ENCODE peak calls at places on chromosomes 3 and 15, in seven cellular contexts. U is IMR-90, E is neuronal stem cell, R is H9, X is mesenchymal stem cell, I is H1, K is trophoblast cell. H is an unnamed sample.

GRCh38 chr3:189714991-189715961 is 84.1 kb downstream of the TP63 start:
- DNase-seq in U (peak), I (no peak), R (no peak), K (no peak), X (peak), E (no peak), H (no peak)

GRCh38 chr3:122000936-122001605 is 21.0 kb downstream of the ILDR1 start:
- DNase-seq in K (no peak), U (no peak), E (no peak), I (no peak), R (peak), X (no peak), H (peak)

GRCh38 chr3:113129168-113129567 is 82.2 kb upstream of the BOC start:
- DNase-seq in U (no peak), E (no peak), I (no peak), X (no peak), K (no peak), R (no peak), H (no peak)

GRCh38 chr3:190605385-190605784 is 91.5 kb downstream of the IL1RAP start:
- DNase-seq in U (no peak), E (no peak), K (no peak), I (no peak), R (no peak), X (no peak), H (no peak)

GRCh38 chr15:77632760-77633133 is at the start of gene LINGO1:
- DNase-seq in I (no peak), U (no peak), X (peak), K (no peak), R (no peak), E (peak), H (peak)

GRCh38 chr15:80485370-80486164 is 81.4 kb downstream of the ARNT2 start:
- DNase-seq in U (no peak), I (no peak), R (no peak), K (no peak), E (no peak), X (no peak), H (no peak)

GRCh38 chr3:48563382-48563918 is at the start of gene UCN2:
- DNase-seq in U (peak), X (peak), I (no peak), E (no peak), K (no peak), R (no peak), H (no peak)

GRCh38 chr3:177803495-177803894 is 606.2 kb upstream of the TBL1XR1 start:
- DNase-seq in K (no peak), E (no peak), R (no peak), I (no peak), U (no peak), X (no peak), H (no peak)

GRCh38 chr3:35936571-35936970 is 297.2 kb downstream of the ARPP21 start:
- DNase-seq in I (no peak), E (no peak), R (no peak), U (peak), K (no peak), X (no peak), H (no peak)

GRCh38 chr3:115169808-115170207 is 22.7 kb upstream of the ZBTB20 start:
- DNase-seq in E (no peak), R (no peak), X (no peak), I (no peak), K (no peak), U (no peak), H (no peak)

GRCh38 chr15:26767169-26767670 is 5.6 kb downstream of the GABRB3 start:
- DNase-seq in I (peak), E (peak), U (no peak), R (peak), K (no peak), X (no peak), H (peak)

GRCh38 chr3:15795563-15796308 is 2.0 kb downstream of the ANKRD28 start:
- DNase-seq in X (peak), I (no peak), K (no peak), R (no peak), U (peak), E (no peak), H (no peak)

GRCh38 chr3:50275996-50276761 is 2.7 kb upstream of the LSMEM2 start:
- DNase-seq in K (no peak), E (no peak), R (peak), X (no peak), I (peak), U (no peak), H (no peak)

GRCh38 chr15:32796856-32797255 is 79.1 kb downstream of the GREM1 start:
- DNase-seq in R (no peak), K (no peak), E (no peak), I (no peak), X (no peak), U (no peak), H (no peak)

GRCh38 chr3:44661189-44661588 is 12.7 kb downstream of the ZNF35 start:
- DNase-seq in E (no peak), X (no peak), K (no peak), I (no peak), R (no peak), U (no peak), H (peak)

GRCh38 chr15:52797625-52798501 is 7.7 kb upstream of the ONECUT1 start:
- DNase-seq in K (no peak), U (no peak), I (peak), E (peak), X (no peak), R (peak), H (peak)

GRCh38 chr15:52796228-52796521 is 6.0 kb upstream of the ONECUT1 start:
- DNase-seq in K (no peak), R (no peak), I (peak), E (no peak), X (no peak), U (no peak), H (no peak)

GRCh38 chr15:52794665-52795463 is 4.7 kb upstream of the ONECUT1 start:
- DNase-seq in I (peak), K (no peak), U (no peak), X (no peak), R (no peak), E (peak), H (peak)

GRCh38 chr15:52796742-52797515 is 6.8 kb upstream of the ONECUT1 start:
- DNase-seq in X (no peak), K (no peak), E (no peak), U (no peak), I (no peak), R (no peak), H (no peak)

GRCh38 chr15:52795464-52796227 is 5.5 kb upstream of the ONECUT1 start:
- DNase-seq in K (no peak), I (peak), X (no peak), U (no peak), E (no peak), R (no peak), H (no peak)
- H3K4me2 ChIP-seq in K (no peak), I (peak), X (no peak), U (no peak), E (no peak), R (peak), H (no peak)

GRCh38 chr3:53123953-53124352 is 6.3 kb downstream of the RFT1 start:
- DNase-seq in I (no peak), X (no peak), E (no peak), R (no peak), K (no peak), U (no peak), H (no peak)
- H3K23ac ChIP-seq in I (no peak), X (no peak), E (no peak), R (no peak), K (no peak), U (no peak), H (no peak)

GRCh38 chr3:196667056-196667844 is 27.8 kb downstream of the NRROS start:
- DNase-seq in E (no peak), R (no peak), X (no peak), U (no peak), K (no peak), I (no peak), H (no peak)
- H3K4me2 ChIP-seq in E (no peak), R (no peak), X (no peak), U (no peak), K (no peak), I (no peak), H (no peak)

GRCh38 chr15:94086360-94086759 is 145.0 kb upstream of the MCTP2 start:
- DNase-seq in I (no peak), R (no peak), X (peak), E (no peak), U (peak), K (no peak), H (no peak)
- H3K23ac ChIP-seq in I (no peak), R (no peak), X (no peak), E (no peak), U (no peak), K (no peak), H (no peak)

GRCh38 chr3:79602385-79602784 is 165.4 kb downstream of the ROBO1 start:
- DNase-seq in I (no peak), R (no peak), X (no peak), K (no peak), E (no peak), U (no peak), H (peak)
- H3K4me2 ChIP-seq in I (no peak), R (no peak), X (no peak), K (no peak), E (no peak), U (no peak), H (no peak)

GRCh38 chr15:25415707-25416106 is 23.1 kb downstream of the UBE3A start:
- DNase-seq in K (no peak), U (no peak), X (no peak), I (no peak), E (no peak), R (no peak), H (no peak)
- H3K23ac ChIP-seq in K (no peak), U (no peak), X (no peak), I (no peak), E (no peak), R (no peak), H (no peak)

DNA sequence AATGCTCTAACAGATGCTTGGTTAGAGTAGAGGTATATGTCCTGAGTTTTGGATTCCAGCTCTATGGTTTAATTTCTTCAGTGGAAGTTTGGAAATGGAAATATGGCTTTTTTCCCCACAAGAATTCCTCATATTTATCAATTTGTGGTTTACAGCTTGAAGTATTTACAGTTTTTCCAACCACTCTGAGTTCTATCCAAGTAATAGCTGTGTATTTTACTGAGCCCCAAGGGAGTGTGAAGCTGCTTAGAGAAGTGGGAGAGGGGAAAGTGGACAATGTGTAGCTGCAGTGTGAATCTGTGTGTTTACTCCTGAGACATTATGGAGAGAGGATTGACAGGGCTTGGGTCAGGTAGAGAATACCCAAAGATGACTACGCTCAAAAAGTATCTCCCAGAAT is 54.5 kb downstream of the NEK11 start:
- DNase-seq in R (no peak), I (no peak), X (no peak), K (no peak), E (no peak), U (no peak), H (no peak)
- H3K4me2 ChIP-seq in R (no peak), I (no peak), X (no peak), K (no peak), E (no peak), U (no peak), H (no peak)

GRCh38 chr3:155241559-155241958 is 51.9 kb downstream of the STRIT1 start:
- DNase-seq in E (no peak), R (no peak), K (peak), I (no peak), X (peak), U (peak), H (no peak)
- H3K23ac ChIP-seq in E (no peak), R (no peak), K (no peak), I (no peak), X (no peak), U (peak), H (no peak)